ENCODE peak calls at places on chromosomes 4 and X, in six cellular contexts. S is PC-3, Z is H9, W is Peyer's patch, V is SK-N-SH, G is ovary. O is an unnamed sample.

GRCh38 chrX:41958861-41959260 is 35.5 kb upstream of the CASK start:
- DNase-seq in V (no peak), S (no peak), Z (no peak), G (no peak), W (no peak), O (no peak)

GRCh38 chr4:152779513-152780266 is at the start of the genes ARFIP1 and TIGD4:
- DNase-seq in Z (peak; percentile 99), S (peak; percentile 94), W (peak; percentile 98), G (peak; percentile 99), V (peak; percentile 94), O (peak; percentile 88)

GRCh38 chrX:17803449-17803848 is 57.6 kb downstream of the RAI2 start:
- DNase-seq in W (no peak), Z (no peak), V (no peak), G (no peak), S (peak; percentile 42), O (no peak)

GRCh38 chr4:102344520-102344954 is 745 bp downstream of the SLC39A8 start:
- DNase-seq in Z (peak; percentile 61), G (peak; percentile 74), V (peak; percentile 84), W (peak; percentile 79), S (peak; percentile 52), O (peak; percentile 66)

GRCh38 chrX:4249401-4249800 is 536.0 kb upstream of the PRKX start:
- DNase-seq in S (no peak), V (no peak), W (no peak), Z (no peak), G (no peak), O (no peak)

GRCh38 chrX:118973389-118974087 is 880 bp upstream of the LONRF3 start:
- DNase-seq in W (no peak), G (peak; percentile 44), V (peak; percentile 20), Z (no peak), S (peak; percentile 4), O (no peak)

GRCh38 chr4:44150091-44150576 is 298.5 kb downstream of the KCTD8 start:
- DNase-seq in G (no peak), V (no peak), S (peak; percentile 87), Z (no peak), W (no peak), O (no peak)

GRCh38 chr4:16120720-16121119 is 36.9 kb upstream of the PROM1 start:
- DNase-seq in G (no peak), V (no peak), W (no peak), S (no peak), Z (peak; percentile 34), O (no peak)

GRCh38 chr4:109985993-109986640 is 73.4 kb downstream of the EGF start:
- DNase-seq in G (no peak), V (no peak), W (no peak), S (no peak), Z (no peak), O (no peak)

GRCh38 chr4:8832130-8832930 is 39.3 kb downstream of the HMX1 start:
- DNase-seq in Z (no peak), S (no peak), G (no peak), V (no peak), W (peak; percentile 28), O (no peak)

GRCh38 chr4:92968996-92969395 is 665.2 kb downstream of the GRID2 start:
- DNase-seq in S (no peak), Z (no peak), G (no peak), W (no peak), V (no peak), O (no peak)

GRCh38 chr4:38678078-38678477 is 14.1 kb downstream of the KLF3 start:
- DNase-seq in V (no peak), S (no peak), W (no peak), G (no peak), Z (no peak), O (no peak)

GRCh38 chrX:34764842-34765241 is 107.8 kb upstream of the TMEM47 start:
- DNase-seq in V (no peak), G (no peak), W (no peak), S (peak; percentile 53), Z (peak; percentile 57), O (no peak)

GRCh38 chr4:169418846-169419245 is 148.1 kb upstream of the SH3RF1 start:
- DNase-seq in G (no peak), W (no peak), Z (no peak), S (no peak), V (no peak), O (no peak)

GRCh38 chr4:169338246-169338645 is 67.5 kb upstream of the SH3RF1 start:
- DNase-seq in V (no peak), S (no peak), G (no peak), W (no peak), Z (no peak), O (no peak)

GRCh38 chr4:99403380-99404194 is 31.6 kb downstream of the ADH7 start:
- DNase-seq in S (no peak), Z (no peak), G (no peak), W (no peak), V (no peak), O (no peak)

GRCh38 chrX:109360301-109360700 is 121.6 kb downstream of the GUCY2F start:
- DNase-seq in W (no peak), Z (no peak), V (no peak), G (no peak), S (no peak), O (no peak)

GRCh38 chr4:32499176-32499575 is 1779.0 kb downstream of the PCDH7 start:
- DNase-seq in Z (no peak), S (no peak), G (no peak), W (no peak), V (no peak), O (no peak)

GRCh38 chrX:53686151-53686885 is at the start of gene HUWE1:
- DNase-seq in V (peak; percentile 78), W (peak; percentile 92), Z (peak; percentile 87), G (peak; percentile 86), S (peak; percentile 75), O (peak; percentile 62)

GRCh38 chrX:7083468-7084396 is 63.8 kb upstream of the STS start:
- DNase-seq in V (no peak), G (no peak), W (peak; percentile 82), Z (no peak), S (peak; percentile 89), O (peak; percentile 29)

GRCh38 chr4:140150636-140150885 is 3.4 kb downstream of the MAML3 start:
- DNase-seq in V (no peak), S (no peak), G (no peak), Z (no peak), W (peak; percentile 91), O (no peak)

GRCh38 chrX:130296743-130297142 is 28.0 kb upstream of the ZNF280C start:
- DNase-seq in G (no peak), S (peak; percentile 27), Z (no peak), V (no peak), W (no peak), O (no peak)

GRCh38 chr4:185467101-185467500 is 4.4 kb downstream of the CCDC110 start:
- DNase-seq in G (no peak), Z (no peak), V (no peak), W (no peak), S (no peak), O (no peak)

GRCh38 chrX:77937291-77937690 is 26.8 kb downstream of the ATP7A start:
- DNase-seq in G (no peak), V (no peak), W (no peak), S (peak; percentile 92), Z (no peak), O (no peak)

GRCh38 chrX:109374276-109374960 is 107.5 kb downstream of the GUCY2F start:
- DNase-seq in G (no peak), W (no peak), S (peak; percentile 3), Z (peak; percentile 34), V (no peak), O (no peak)

GRCh38 chr4:163810757-163811156 is 316.3 kb downstream of the TMA16 start:
- DNase-seq in Z (no peak), V (no peak), W (no peak), G (no peak), S (peak; percentile 67), O (no peak)

GRCh38 chr4:133865606-133866327 is 335.8 kb downstream of the PABPC4L start:
- DNase-seq in S (peak; percentile 67), Z (no peak), V (no peak), G (no peak), W (no peak), O (no peak)

DNA sequence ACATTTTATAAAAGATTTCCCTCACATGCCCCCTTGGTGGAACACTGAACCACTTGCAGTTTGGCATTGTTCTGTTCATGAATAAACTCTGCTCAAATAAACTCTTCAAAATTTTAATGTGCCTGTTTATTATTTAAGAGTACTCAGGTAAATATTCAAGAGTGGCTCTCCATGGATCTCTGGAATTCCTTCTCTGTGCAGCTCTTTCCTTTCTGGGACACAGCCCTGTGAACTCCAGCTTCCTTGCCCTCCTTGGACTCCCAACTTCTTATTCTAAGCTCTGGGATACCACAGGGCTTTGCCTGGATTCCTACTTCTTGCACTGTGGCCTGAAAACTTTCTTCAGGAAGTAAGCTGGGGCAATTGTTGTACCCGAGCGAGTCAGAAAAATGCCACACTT is 8.3 kb downstream of the BEX3 start:
- DNase-seq in V (no peak), G (no peak), S (no peak), Z (no peak), W (no peak), O (no peak)
- H3K27ac ChIP-seq in V (no peak overlapping the region), G (no peak overlapping the region), S (no peak overlapping the region), Z (no peak overlapping the region), W (no peak overlapping the region), O (no peak overlapping the region)

DNA sequence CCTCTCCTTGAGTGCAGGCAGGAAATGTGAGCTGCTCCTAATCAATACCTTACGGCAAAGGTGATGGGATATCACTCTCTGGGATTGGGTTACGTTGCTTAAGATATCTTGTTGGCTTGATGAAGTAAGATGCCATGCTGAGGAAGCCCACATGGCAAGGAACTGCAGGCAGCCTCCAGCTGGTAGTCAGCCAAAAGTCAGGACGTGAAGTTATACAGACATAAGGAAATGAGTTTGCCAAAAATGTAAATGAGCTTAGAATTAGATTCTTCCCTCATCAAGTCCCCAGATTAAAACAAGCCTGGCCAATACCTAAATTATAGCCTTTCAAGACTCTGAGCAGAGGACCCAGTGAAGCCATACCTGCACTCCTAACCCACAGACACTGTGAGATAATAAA is 155.0 kb downstream of the QDPR start:
- DNase-seq in V (no peak), Z (no peak), S (no peak), G (no peak), W (no peak), O (no peak)
- H3K27ac ChIP-seq in V (no peak overlapping the region), Z (no peak overlapping the region), S (no peak overlapping the region), G (no peak overlapping the region), W (no peak overlapping the region), O (no peak overlapping the region)

GRCh38 chr4:118287691-118288090 is 65.1 kb downstream of the PRSS12 start:
- DNase-seq in W (no peak), G (no peak), S (peak; percentile 14), Z (no peak), V (no peak), O (no peak)

GRCh38 chr4:118286685-118287084 is 66.1 kb downstream of the PRSS12 start:
- DNase-seq in W (no peak), V (no peak), G (no peak), S (no peak), Z (no peak), O (no peak)

GRCh38 chr4:118289794-118290193 is 63.0 kb downstream of the PRSS12 start:
- DNase-seq in W (no peak), Z (no peak), S (no peak), G (no peak), V (no peak), O (no peak)

GRCh38 chr4:118285931-118286330 is 66.9 kb downstream of the PRSS12 start:
- DNase-seq in V (no peak), G (no peak), W (no peak), S (no peak), Z (no peak), O (no peak)

GRCh38 chr4:118288097-118288496 is 64.7 kb downstream of the PRSS12 start:
- DNase-seq in G (no peak), S (no peak), W (no peak), Z (no peak), V (no peak), O (no peak)
- H3K27ac ChIP-seq in G (no peak overlapping the region), S (no peak overlapping the region), W (no peak overlapping the region), Z (no peak overlapping the region), V (peak overlapping the region; percentile 86), O (no peak overlapping the region)

GRCh38 chr4:25030283-25031076 is at the start of gene LGI2:
- DNase-seq in Z (peak; percentile 38), W (no peak), S (peak; percentile 6), V (peak; percentile 79), G (peak; percentile 74), O (no peak)
- H3K27ac ChIP-seq in Z (no peak within 1 kb of the TSS), W (no peak within 1 kb of the TSS), S (no peak within 1 kb of the TSS), V (no peak within 1 kb of the TSS), G (peak within 1 kb of the TSS; percentile 74), O (no peak within 1 kb of the TSS)

O was measured in effector memory CD4-positive, alpha-beta T cell.